ENCODE peak calls at places on chromosome 3, in nine cellular contexts. Z is stimulated activated CD8-positive, alpha-beta memory T cell treated with anti-CD3 and anti-CD28 coated beads, Interleukin-15, amount 100 ng/mL, for 1 hour; C is iPS-NIHi11; M is renal cortical epithelial cell; N is activated gamma-delta T cell treated with Interleukin-2 at 50 U/mL for 16 hours; G is progenitor cell of endocrine pancreas; Y is ureter; B is HT1080; V is stimulated activated CD4-positive, alpha-beta T cell treated with anti-CD3 and anti-CD28 coated beads, Interleukin-15, amount 100 ng/mL, for 1 hour. E is an unnamed sample.

GRCh38 chr3:170387952-170388351 is 30.4 kb downstream of the SKIL start:
- DNase-seq in Z (no peak), C (no peak), M (no peak), N (no peak), G (no peak), Y (no peak), B (no peak), V (no peak), E (no peak)

GRCh38 chr3:73512095-73512494 is 112.6 kb downstream of the PDZRN3 start:
- DNase-seq in Z (no peak), C (no peak), M (no peak), N (no peak), G (no peak), Y (no peak), B (no peak), V (no peak), E (no peak)

GRCh38 chr3:56197259-56197965 is 270.9 kb downstream of the ERC2 start:
- DNase-seq in Z (no peak), C (no peak), M (peak), N (no peak), G (no peak), Y (no peak), B (no peak), V (no peak), E (no peak)

GRCh38 chr3:69178838-69179739 is 56.7 kb upstream of the LMOD3 start:
- DNase-seq in Z (no peak), C (no peak), M (peak), N (no peak), G (no peak), Y (no peak), B (peak), V (no peak), E (no peak)

GRCh38 chr3:114319453-114319852 is 25.6 kb downstream of the TIGIT start:
- DNase-seq in Z (no peak), C (peak), M (peak), N (no peak), G (no peak), Y (no peak), B (peak), V (no peak), E (no peak)

GRCh38 chr3:138781012-138781470 is 53.7 kb downstream of the PIK3CB start:
- DNase-seq in Z (peak), C (no peak), M (no peak), N (peak), G (no peak), Y (no peak), B (no peak), V (no peak), E (peak)

GRCh38 chr3:133896002-133896761 is 500 bp upstream of the RAB6B start:
- DNase-seq in Z (no peak), C (peak), M (no peak), N (no peak), G (no peak), Y (no peak), B (no peak), V (no peak), E (no peak)

GRCh38 chr3:155069729-155070128 is 10.4 kb upstream of the MME start:
- DNase-seq in Z (no peak), C (no peak), M (peak), N (no peak), G (no peak), Y (no peak), B (peak), V (no peak), E (no peak)

GRCh38 chr3:127015282-127016042 is 32.5 kb downstream of the PLXNA1 start:
- DNase-seq in Z (no peak), C (peak), M (no peak), N (no peak), G (no peak), Y (no peak), B (peak), V (no peak), E (no peak)

GRCh38 chr3:141279074-141279945 is 47.7 kb downstream of the PXYLP1 start:
- DNase-seq in Z (no peak), C (peak), M (peak), N (no peak), G (no peak), Y (no peak), B (peak), V (no peak), E (no peak)

GRCh38 chr3:59756930-59757329 is 707.1 kb upstream of the CFAP20DC start:
- DNase-seq in Z (no peak), C (no peak), M (no peak), N (no peak), G (no peak), Y (no peak), B (no peak), V (no peak), E (no peak)

E was measured in activated CD8-positive, alpha-beta memory T cell treated with anti-CD3 and anti-CD28 coated beads for 1 hour.